ENCODE peak calls at places on chromosomes 16 and 17, in four cellular contexts. J is esophagus squamous epithelium, X is body of pancreas, R is AG04450. G is an unnamed sample. For H3K9me3, the result is how much of the 10 kb centered on the place peaks cover.

GRCh38 chr17:73552300-73553088 is 91.8 kb downstream of the SDK2 start:
- DNase-seq in J (no peak), X (no peak), R (no peak), G (no peak)

GRCh38 chr17:75011788-75012319 is 616 bp upstream of the MRPL58 start:
- DNase-seq in X (peak), J (no peak), R (no peak), G (no peak)

GRCh38 chr17:77889135-77889505 is 69.4 kb upstream of the TNRC6C start:
- DNase-seq in X (no peak), R (no peak), J (no peak), G (no peak)

GRCh38 chr16:27316038-27316680 is 2.4 kb downstream of the IL4R start:
- DNase-seq in R (no peak), X (no peak), J (no peak), G (no peak)

GRCh38 chr16:49856741-49857330 is 924 bp upstream of the ZNF423 start:
- DNase-seq in R (peak), J (no peak), X (peak), G (no peak)

GRCh38 chr17:68498479-68499326 is 13.5 kb upstream of the PRKAR1A start:
- DNase-seq in J (no peak), R (no peak), X (no peak), G (no peak)

GRCh38 chr17:15457723-15458094 is 9.7 kb downstream of the CDRT4 start:
- DNase-seq in X (no peak), J (no peak), R (no peak), G (no peak)

GRCh38 chr17:245611-246010 is 64.2 kb upstream of the DOC2B start:
- DNase-seq in X (peak), J (no peak), R (no peak), G (no peak)

GRCh38 chr17:44071772-44072171 is 1.2 kb downstream of the G6PC3 start:
- DNase-seq in X (no peak), J (no peak), R (no peak), G (no peak)

GRCh38 chr17:2395258-2396170 is 5.3 kb downstream of the MNT start:
- DNase-seq in R (no peak), X (no peak), J (no peak), G (no peak)

GRCh38 chr17:45230787-45231480 is 9.2 kb downstream of the FMNL1 start:
- DNase-seq in J (no peak), R (no peak), X (no peak), G (no peak)

GRCh38 chr17:4807534-4808377 is 804 bp downstream of the PLD2 start:
- DNase-seq in X (no peak), J (no peak), R (no peak), G (no peak)

GRCh38 chr17:83203073-83203471 is 123.7 kb downstream of the METRNL start:
- DNase-seq in J (no peak), R (peak), X (peak), G (no peak)
- H3K9me3 ChIP-seq in J (under half), R (under half), X (under half), G (under half)

DNA sequence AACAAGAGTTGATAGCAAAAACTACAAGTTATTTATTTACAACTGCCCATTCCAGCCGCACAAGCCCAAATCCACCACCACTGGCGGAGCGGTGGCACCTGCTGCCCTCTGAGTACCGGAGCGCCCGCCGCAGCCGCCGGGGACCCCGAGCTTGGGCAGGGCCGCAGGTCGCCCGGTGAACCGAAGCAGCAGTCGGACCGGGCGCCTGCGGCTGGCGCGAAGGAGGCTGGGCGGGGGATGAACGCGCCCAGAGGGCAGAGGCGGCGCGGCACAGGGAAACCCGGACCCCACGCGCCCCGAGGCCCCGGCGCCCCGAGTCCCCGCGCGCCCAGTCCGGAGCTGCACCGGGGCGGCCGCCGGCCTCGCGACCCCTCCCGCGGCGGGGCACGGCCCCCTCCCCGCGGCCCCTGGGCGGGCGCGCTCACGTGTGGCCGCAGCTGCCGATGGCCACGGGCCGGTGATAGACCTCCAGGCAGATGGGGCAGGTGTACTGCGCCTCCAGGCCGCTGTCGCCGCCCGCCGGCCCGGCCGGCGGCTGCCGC is 391 bp downstream of the RNF166 start:
- DNase-seq in R (no peak), J (no peak), X (peak), G (no peak)
- H3K27ac ChIP-seq in R (no peak), J (peak), X (peak), G (peak)

DNA sequence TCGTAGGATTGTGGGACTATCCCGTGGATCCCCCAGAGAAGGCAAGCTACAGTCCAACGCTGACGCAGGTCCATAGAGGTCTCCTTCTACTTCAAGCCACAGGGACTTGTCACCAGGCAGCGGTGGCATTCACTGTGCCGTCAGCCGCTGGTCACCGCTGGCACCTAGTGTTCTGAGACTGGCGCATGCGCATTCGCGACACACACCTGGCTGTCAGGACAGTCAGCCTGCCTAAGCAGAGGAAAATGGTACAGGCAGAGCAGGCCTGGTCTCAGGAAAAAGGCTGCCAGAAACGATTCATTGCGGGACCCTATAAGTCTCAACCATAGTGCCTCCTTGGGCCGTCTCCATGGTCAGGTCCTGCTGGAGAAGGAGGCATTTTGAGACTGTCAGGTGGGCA is 138.0 kb upstream of the WSB1 start:
- DNase-seq in X (peak), J (no peak), R (no peak), G (peak)
- H3K9me3 ChIP-seq in X (under half), J (under half), R (under half), G (under half)

GRCh38 chr16:87846705-87847466 is 22.4 kb downstream of the SLC7A5 start:
- DNase-seq in R (no peak), X (no peak), J (no peak), G (no peak)
- H3K27ac ChIP-seq in R (no peak), X (peak), J (peak), G (no peak)

DNA sequence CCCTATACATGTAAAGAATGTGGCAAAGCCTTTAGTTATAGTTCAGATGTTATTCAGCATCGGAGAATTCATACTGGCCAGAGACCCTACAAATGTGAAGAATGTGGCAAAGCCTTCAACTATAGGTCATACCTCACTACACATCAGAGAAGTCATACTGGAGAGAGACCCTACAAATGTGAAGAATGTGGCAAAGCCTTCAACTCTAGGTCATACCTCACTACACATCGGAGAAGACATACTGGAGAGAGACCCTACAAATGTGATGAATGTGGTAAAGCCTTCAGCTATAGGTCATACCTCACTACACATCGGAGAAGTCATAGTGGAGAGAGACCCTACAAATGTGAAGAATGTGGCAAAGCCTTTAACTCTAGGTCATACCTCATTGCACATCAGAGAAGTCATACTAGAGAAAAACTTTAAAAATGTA is 42.5 kb downstream of the ZNF267 start:
- DNase-seq in X (no peak), R (no peak), J (no peak), G (no peak)
- H3K9me3 ChIP-seq in X (under half), R (under half), J (under half), G (half or more)

GRCh38 chr16:3346041-3346440 is 9.6 kb upstream of the OR2C1 start:
- DNase-seq in X (no peak), R (no peak), J (no peak), G (no peak)
- H3K27ac ChIP-seq in X (no peak), R (no peak), J (no peak), G (no peak)

G was measured in CD8-positive, alpha-beta memory T cell.